ENCODE peak calls at places on chromosomes 13 and 19, in eight cellular contexts. One of them, this sample, is unnamed.

GRCh38 chr13:107864543-107865460 is 350.5 kb downstream of the LIG4 start:
- DNase-seq in upper lobe of right lung: no peak
- DNase-seq in Peyer's patch: no peak
- DNase-seq in Caco-2: peak; percentile 50
- DNase-seq in astrocyte of the cerebellum: peak; percentile 79
- DNase-seq in colonic mucosa: no peak
- DNase-seq in cardiac fibroblast: peak; percentile 66
- DNase-seq in type B pancreatic cell: no peak
- DNase-seq in this sample: peak; percentile 58

GRCh38 chr19:33622505-33622808 is 704 bp downstream of the CHST8 start:
- DNase-seq in upper lobe of right lung: no peak
- DNase-seq in Caco-2: no peak
- DNase-seq in astrocyte of the cerebellum: no peak
- DNase-seq in cardiac fibroblast: no peak
- DNase-seq in colonic mucosa: no peak
- DNase-seq in Peyer's patch: no peak
- DNase-seq in type B pancreatic cell: no peak
- DNase-seq in this sample: peak; percentile 22

GRCh38 chr13:107099661-107100060 is 531.7 kb upstream of the ARGLU1 start:
- DNase-seq in Caco-2: no peak
- DNase-seq in cardiac fibroblast: peak; percentile 2
- DNase-seq in upper lobe of right lung: no peak
- DNase-seq in astrocyte of the cerebellum: peak; percentile 15
- DNase-seq in Peyer's patch: no peak
- DNase-seq in type B pancreatic cell: no peak
- DNase-seq in colonic mucosa: no peak
- DNase-seq in this sample: no peak

GRCh38 chr13:53038993-53039392 is 10.4 kb downstream of the OLFM4 start:
- DNase-seq in upper lobe of right lung: no peak
- DNase-seq in colonic mucosa: no peak
- DNase-seq in cardiac fibroblast: no peak
- DNase-seq in Caco-2: no peak
- DNase-seq in astrocyte of the cerebellum: no peak
- DNase-seq in Peyer's patch: no peak
- DNase-seq in type B pancreatic cell: no peak
- DNase-seq in this sample: no peak

GRCh38 chr13:44668707-44669106 is 92.6 kb upstream of the TSC22D1 start:
- DNase-seq in cardiac fibroblast: peak; percentile 53
- DNase-seq in astrocyte of the cerebellum: no peak
- DNase-seq in upper lobe of right lung: no peak
- DNase-seq in type B pancreatic cell: no peak
- DNase-seq in Caco-2: no peak
- DNase-seq in Peyer's patch: no peak
- DNase-seq in colonic mucosa: no peak
- DNase-seq in this sample: no peak

GRCh38 chr19:35753634-35754364 is 3.0 kb downstream of the HSPB6 start:
- DNase-seq in upper lobe of right lung: no peak
- DNase-seq in Caco-2: no peak
- DNase-seq in Peyer's patch: no peak
- DNase-seq in astrocyte of the cerebellum: no peak
- DNase-seq in cardiac fibroblast: no peak
- DNase-seq in type B pancreatic cell: no peak
- DNase-seq in colonic mucosa: no peak
- DNase-seq in this sample: no peak

GRCh38 chr19:43504426-43505185 is at the start of gene PHLDB3:
- DNase-seq in Peyer's patch: peak; percentile 76
- DNase-seq in colonic mucosa: peak; percentile 61
- DNase-seq in upper lobe of right lung: peak; percentile 71
- DNase-seq in astrocyte of the cerebellum: no peak
- DNase-seq in type B pancreatic cell: peak; percentile 77
- DNase-seq in cardiac fibroblast: no peak
- DNase-seq in Caco-2: peak; percentile 77
- DNase-seq in this sample: no peak

GRCh38 chr19:3723883-3724282 is 15.7 kb downstream of the TJP3 start:
- DNase-seq in Peyer's patch: no peak
- DNase-seq in upper lobe of right lung: no peak
- DNase-seq in colonic mucosa: no peak
- DNase-seq in astrocyte of the cerebellum: no peak
- DNase-seq in type B pancreatic cell: no peak
- DNase-seq in cardiac fibroblast: no peak
- DNase-seq in Caco-2: no peak
- DNase-seq in this sample: no peak

GRCh38 chr19:13024958-13025653 is 29.8 kb downstream of the NFIX start:
- DNase-seq in type B pancreatic cell: no peak
- DNase-seq in Peyer's patch: peak; percentile 64
- DNase-seq in astrocyte of the cerebellum: no peak
- DNase-seq in colonic mucosa: peak; percentile 61
- DNase-seq in cardiac fibroblast: no peak
- DNase-seq in Caco-2: no peak
- DNase-seq in upper lobe of right lung: peak; percentile 85
- DNase-seq in this sample: peak; percentile 50

GRCh38 chr13:24361852-24362366 is 52.5 kb downstream of the C1QTNF9 start:
- DNase-seq in cardiac fibroblast: no peak
- DNase-seq in Peyer's patch: peak; percentile 60
- DNase-seq in upper lobe of right lung: no peak
- DNase-seq in astrocyte of the cerebellum: no peak
- DNase-seq in colonic mucosa: no peak
- DNase-seq in Caco-2: no peak
- DNase-seq in type B pancreatic cell: no peak
- DNase-seq in this sample: no peak

GRCh38 chr13:75101348-75101747 is 380.6 kb downstream of the TBC1D4 start:
- DNase-seq in Peyer's patch: no peak
- DNase-seq in upper lobe of right lung: no peak
- DNase-seq in cardiac fibroblast: no peak
- DNase-seq in Caco-2: no peak
- DNase-seq in colonic mucosa: no peak
- DNase-seq in type B pancreatic cell: no peak
- DNase-seq in astrocyte of the cerebellum: no peak
- DNase-seq in this sample: no peak

GRCh38 chr13:41651413-41652068 is 194.2 kb downstream of the RGCC start:
- DNase-seq in colonic mucosa: no peak
- DNase-seq in astrocyte of the cerebellum: no peak
- DNase-seq in type B pancreatic cell: no peak
- DNase-seq in Caco-2: no peak
- DNase-seq in Peyer's patch: no peak
- DNase-seq in upper lobe of right lung: no peak
- DNase-seq in cardiac fibroblast: peak; percentile 43
- DNase-seq in this sample: no peak

GRCh38 chr13:92460479-92460878 is 766.1 kb upstream of the GPC6 start:
- DNase-seq in colonic mucosa: no peak
- DNase-seq in Caco-2: no peak
- DNase-seq in cardiac fibroblast: no peak
- DNase-seq in type B pancreatic cell: no peak
- DNase-seq in upper lobe of right lung: no peak
- DNase-seq in astrocyte of the cerebellum: no peak
- DNase-seq in Peyer's patch: no peak
- DNase-seq in this sample: no peak

GRCh38 chr19:52492991-52493470 is 34.4 kb upstream of the ZNF808 start:
- DNase-seq in Caco-2: no peak
- DNase-seq in upper lobe of right lung: no peak
- DNase-seq in colonic mucosa: no peak
- DNase-seq in type B pancreatic cell: no peak
- DNase-seq in cardiac fibroblast: no peak
- DNase-seq in Peyer's patch: no peak
- DNase-seq in astrocyte of the cerebellum: no peak
- DNase-seq in this sample: peak; percentile 20

GRCh38 chr13:99434258-99434788 is 66.9 kb upstream of the TM9SF2 start:
- DNase-seq in Caco-2: peak; percentile 19
- DNase-seq in Peyer's patch: no peak
- DNase-seq in astrocyte of the cerebellum: no peak
- DNase-seq in type B pancreatic cell: no peak
- DNase-seq in colonic mucosa: no peak
- DNase-seq in upper lobe of right lung: no peak
- DNase-seq in cardiac fibroblast: no peak
- DNase-seq in this sample: no peak

GRCh38 chr13:20814224-20814910 is 40.6 kb upstream of the EEF1AKMT1 start:
- DNase-seq in cardiac fibroblast: peak; percentile 95
- DNase-seq in type B pancreatic cell: no peak
- DNase-seq in colonic mucosa: peak; percentile 56
- DNase-seq in Peyer's patch: peak; percentile 66
- DNase-seq in Caco-2: no peak
- DNase-seq in upper lobe of right lung: peak; percentile 87
- DNase-seq in astrocyte of the cerebellum: peak; percentile 81
- DNase-seq in this sample: no peak

GRCh38 chr19:24078688-24079087 is 8.3 kb upstream of the ZNF254 start:
- DNase-seq in colonic mucosa: no peak
- DNase-seq in Peyer's patch: no peak
- DNase-seq in upper lobe of right lung: no peak
- DNase-seq in Caco-2: no peak
- DNase-seq in type B pancreatic cell: no peak
- DNase-seq in astrocyte of the cerebellum: no peak
- DNase-seq in cardiac fibroblast: no peak
- DNase-seq in this sample: no peak

GRCh38 chr13:110361365-110361911 is 54.4 kb downstream of the COL4A2 start:
- DNase-seq in upper lobe of right lung: no peak
- DNase-seq in Peyer's patch: no peak
- DNase-seq in colonic mucosa: no peak
- DNase-seq in cardiac fibroblast: peak; percentile 99
- DNase-seq in astrocyte of the cerebellum: peak; percentile 57
- DNase-seq in Caco-2: no peak
- DNase-seq in type B pancreatic cell: no peak
- DNase-seq in this sample: no peak

GRCh38 chr19:28289294-28290063 is 923.5 kb downstream of the UQCRFS1 start:
- DNase-seq in colonic mucosa: peak; percentile 82
- DNase-seq in type B pancreatic cell: no peak
- DNase-seq in Peyer's patch: no peak
- DNase-seq in Caco-2: no peak
- DNase-seq in upper lobe of right lung: no peak
- DNase-seq in cardiac fibroblast: peak; percentile 46
- DNase-seq in astrocyte of the cerebellum: peak; percentile 44
- DNase-seq in this sample: no peak

GRCh38 chr13:94344126-94344863 is 135.2 kb downstream of the DCT start:
- DNase-seq in colonic mucosa: no peak
- DNase-seq in upper lobe of right lung: no peak
- DNase-seq in Caco-2: no peak
- DNase-seq in astrocyte of the cerebellum: no peak
- DNase-seq in type B pancreatic cell: no peak
- DNase-seq in cardiac fibroblast: peak; percentile 60
- DNase-seq in Peyer's patch: no peak
- DNase-seq in this sample: no peak

DNA sequence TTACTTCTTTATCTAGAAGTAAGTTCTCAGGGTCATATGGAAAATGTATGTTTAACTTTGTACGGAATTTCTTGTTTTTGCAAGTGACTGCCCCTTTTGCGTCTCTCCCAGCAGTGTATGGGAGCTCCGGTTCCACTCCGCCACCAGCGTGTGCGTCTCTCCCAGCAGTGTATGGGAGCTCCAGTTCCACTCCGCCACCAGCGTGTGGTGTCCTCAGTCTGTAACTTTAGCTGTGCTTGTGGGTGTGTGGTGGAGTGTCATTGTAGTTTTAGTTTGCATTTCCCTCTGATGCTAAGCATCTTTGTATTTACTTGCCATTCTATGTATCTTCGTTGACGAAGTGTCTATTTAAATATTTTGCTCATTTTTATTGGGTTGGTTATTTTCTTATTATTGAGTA is 2.4 kb downstream of the CUL4A start:
- DNase-seq in astrocyte of the cerebellum: no peak
- DNase-seq in upper lobe of right lung: no peak
- DNase-seq in Caco-2: peak; percentile 51
- DNase-seq in Peyer's patch: no peak
- DNase-seq in cardiac fibroblast: no peak
- DNase-seq in type B pancreatic cell: no peak
- DNase-seq in colonic mucosa: no peak
- DNase-seq in this sample: peak; percentile 46
- TF ChIP-seq CTCF in astrocyte of the cerebellum: no peak
- TF ChIP-seq CTCF in upper lobe of right lung: no peak
- TF ChIP-seq CTCF in Caco-2: peak; percentile 10
- TF ChIP-seq CTCF in Peyer's patch: no peak
- TF ChIP-seq CTCF in cardiac fibroblast: peak; percentile 4
- TF ChIP-seq CTCF in type B pancreatic cell: peak; percentile 50
- TF ChIP-seq CTCF in colonic mucosa: no peak
- TF ChIP-seq CTCF in this sample: no peak

DNA sequence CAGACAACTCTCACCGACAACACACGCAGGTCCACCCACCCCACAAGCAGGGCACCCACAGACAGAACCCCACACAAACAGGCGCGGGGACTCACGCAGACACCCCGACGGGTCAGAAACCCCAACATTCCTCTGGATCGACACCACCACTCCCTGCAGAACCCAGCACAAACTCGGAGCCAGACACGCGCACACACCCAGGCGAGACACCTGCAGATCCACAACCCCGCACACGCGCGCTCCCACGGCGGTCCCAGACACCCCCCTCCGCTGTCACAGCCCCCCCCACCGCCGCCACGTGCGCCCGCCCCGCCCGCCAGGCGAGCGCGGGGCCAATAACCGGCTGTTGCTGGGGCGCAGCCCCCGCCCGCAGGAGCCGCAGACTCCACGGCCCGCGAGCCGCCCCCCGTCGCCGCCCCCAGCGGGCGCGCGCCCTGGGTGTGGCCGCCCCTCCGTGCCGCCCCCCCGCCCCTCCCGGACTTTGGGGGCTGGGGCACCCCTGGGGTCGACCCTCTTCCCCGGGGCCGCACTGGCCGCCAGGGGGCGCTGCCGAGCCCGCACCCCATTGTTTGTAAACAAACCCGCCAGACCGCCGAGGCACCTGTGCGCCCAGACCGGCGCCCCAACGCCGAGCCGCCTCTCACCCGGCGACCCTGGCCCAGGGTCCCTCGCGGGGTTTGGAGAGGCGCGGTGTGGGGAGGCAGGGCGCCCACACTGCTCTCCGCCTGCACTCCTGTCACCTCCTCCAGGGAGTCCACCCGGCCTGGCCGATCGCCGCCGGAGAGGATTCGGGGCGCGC is 678 bp downstream of the BBC3 start:
- DNase-seq in astrocyte of the cerebellum: no peak
- DNase-seq in cardiac fibroblast: peak; percentile 47
- DNase-seq in Peyer's patch: peak; percentile 84
- DNase-seq in colonic mucosa: peak; percentile 85
- DNase-seq in Caco-2: peak; percentile 80
- DNase-seq in type B pancreatic cell: peak; percentile 83
- DNase-seq in upper lobe of right lung: peak; percentile 91
- DNase-seq in this sample: peak; percentile 67
- TF ChIP-seq CTCF in astrocyte of the cerebellum: peak; percentile 56
- TF ChIP-seq CTCF in cardiac fibroblast: peak; percentile 56
- TF ChIP-seq CTCF in Peyer's patch: peak; percentile 85
- TF ChIP-seq CTCF in colonic mucosa: peak; percentile 71
- TF ChIP-seq CTCF in Caco-2: peak; percentile 95
- TF ChIP-seq CTCF in type B pancreatic cell: peak; percentile 96
- TF ChIP-seq CTCF in upper lobe of right lung: peak; percentile 82
- TF ChIP-seq CTCF in this sample: peak; percentile 99

GRCh38 chr13:89363144-89363543 is 1692.0 kb downstream of the SLITRK5 start:
- DNase-seq in upper lobe of right lung: no peak
- DNase-seq in colonic mucosa: no peak
- DNase-seq in Peyer's patch: no peak
- DNase-seq in Caco-2: no peak
- DNase-seq in astrocyte of the cerebellum: no peak
- DNase-seq in cardiac fibroblast: no peak
- DNase-seq in type B pancreatic cell: no peak
- DNase-seq in this sample: no peak

GRCh38 chr13:89361909-89362308 is 1690.7 kb downstream of the SLITRK5 start:
- DNase-seq in Peyer's patch: no peak
- DNase-seq in Caco-2: peak; percentile 8
- DNase-seq in astrocyte of the cerebellum: no peak
- DNase-seq in type B pancreatic cell: no peak
- DNase-seq in colonic mucosa: no peak
- DNase-seq in upper lobe of right lung: no peak
- DNase-seq in cardiac fibroblast: peak; percentile 17
- DNase-seq in this sample: no peak
- TF ChIP-seq CTCF in Peyer's patch: no peak
- TF ChIP-seq CTCF in Caco-2: no peak
- TF ChIP-seq CTCF in astrocyte of the cerebellum: peak; percentile 31
- TF ChIP-seq CTCF in type B pancreatic cell: no peak
- TF ChIP-seq CTCF in colonic mucosa: no peak
- TF ChIP-seq CTCF in upper lobe of right lung: peak; percentile 8
- TF ChIP-seq CTCF in cardiac fibroblast: no peak
- TF ChIP-seq CTCF in this sample: no peak

GRCh38 chr13:104204177-104204576 is 1138.0 kb upstream of the SLC10A2 start:
- DNase-seq in Peyer's patch: no peak
- DNase-seq in upper lobe of right lung: no peak
- DNase-seq in Caco-2: peak; percentile 7
- DNase-seq in cardiac fibroblast: no peak
- DNase-seq in astrocyte of the cerebellum: no peak
- DNase-seq in type B pancreatic cell: no peak
- DNase-seq in colonic mucosa: no peak
- DNase-seq in this sample: no peak
- TF ChIP-seq CTCF in Peyer's patch: no peak
- TF ChIP-seq CTCF in upper lobe of right lung: no peak
- TF ChIP-seq CTCF in Caco-2: no peak
- TF ChIP-seq CTCF in cardiac fibroblast: no peak
- TF ChIP-seq CTCF in astrocyte of the cerebellum: no peak
- TF ChIP-seq CTCF in type B pancreatic cell: no peak
- TF ChIP-seq CTCF in colonic mucosa: no peak
- TF ChIP-seq CTCF in this sample: no peak

This sample was measured in endothelial cell.